ENCODE peak calls at places on chromosomes 1 and 21, in seven cellular contexts. M is pancreas; E is CD8-positive, alpha-beta memory T cell; P is OCI-LY7; F is body of pancreas; V is stomach; Q is lower lobe of right lung. Z is an unnamed sample.

GRCh38 chr1:109821221-109821669 is 57.5 kb upstream of the EPS8L3 start:
- DNase-seq in M (no peak), E (no peak), P (no peak), F (no peak), V (no peak), Q (peak; percentile 84), Z (no peak)

GRCh38 chr1:233719626-233720334 is 105.9 kb downstream of the KCNK1 start:
- DNase-seq in M (no peak), E (no peak), P (no peak), F (no peak), V (no peak), Q (no peak), Z (peak; percentile 8)

GRCh38 chr1:107867892-107868291 is 97.1 kb downstream of the VAV3 start:
- DNase-seq in M (no peak), E (no peak), P (no peak), F (no peak), V (no peak), Q (no peak), Z (no peak)

GRCh38 chr1:172882791-172883386 is 167.9 kb downstream of the TNFSF18 start:
- DNase-seq in M (no peak), E (no peak), P (no peak), F (no peak), V (no peak), Q (no peak), Z (no peak)

GRCh38 chr1:70764747-70765146 is 282.9 kb downstream of the PTGER3 start:
- DNase-seq in M (no peak), E (no peak), P (no peak), F (no peak), V (no peak), Q (no peak), Z (no peak)

GRCh38 chr1:162342452-162342983 is 34.1 kb downstream of the SPATA46 start:
- DNase-seq in M (no peak), E (no peak), P (no peak), F (no peak), V (no peak), Q (no peak), Z (no peak)

GRCh38 chr1:243433737-243434370 is 178.0 kb downstream of the SDCCAG8 start:
- DNase-seq in M (no peak), E (no peak), P (no peak), F (no peak), V (no peak), Q (no peak), Z (no peak)

GRCh38 chr1:225493591-225494246 is 65.9 kb upstream of the LBR start:
- DNase-seq in M (no peak), E (no peak), P (no peak), F (no peak), V (no peak), Q (no peak), Z (no peak)

GRCh38 chr1:165383067-165383466 is 26.6 kb upstream of the LMX1A start:
- DNase-seq in M (peak; percentile 30), E (no peak), P (no peak), F (peak; percentile 26), V (no peak), Q (no peak), Z (no peak)

GRCh38 chr1:9228589-9228988 is 6.0 kb upstream of the H6PD start:
- DNase-seq in M (no peak), E (no peak), P (no peak), F (no peak), V (no peak), Q (no peak), Z (no peak)

GRCh38 chr1:112542206-112542973 is 33.6 kb downstream of the WNT2B start:
- DNase-seq in M (no peak), E (no peak), P (no peak), F (no peak), V (no peak), Q (no peak), Z (peak; percentile 18)

GRCh38 chr1:235952950-235953615 is 86.4 kb upstream of the LYST start:
- DNase-seq in M (no peak), E (no peak), P (no peak), F (no peak), V (no peak), Q (no peak), Z (no peak)

GRCh38 chr1:185556551-185556950 is 177.6 kb upstream of the HMCN1 start:
- DNase-seq in M (no peak), E (no peak), P (no peak), F (no peak), V (no peak), Q (no peak), Z (no peak)

GRCh38 chr1:109112652-109113285 is 1.1 kb upstream of the ELAPOR1 start:
- DNase-seq in M (peak; percentile 91), E (peak; percentile 87), P (peak; percentile 83), F (peak; percentile 90), V (peak; percentile 95), Q (peak; percentile 96), Z (peak; percentile 87)

DNA sequence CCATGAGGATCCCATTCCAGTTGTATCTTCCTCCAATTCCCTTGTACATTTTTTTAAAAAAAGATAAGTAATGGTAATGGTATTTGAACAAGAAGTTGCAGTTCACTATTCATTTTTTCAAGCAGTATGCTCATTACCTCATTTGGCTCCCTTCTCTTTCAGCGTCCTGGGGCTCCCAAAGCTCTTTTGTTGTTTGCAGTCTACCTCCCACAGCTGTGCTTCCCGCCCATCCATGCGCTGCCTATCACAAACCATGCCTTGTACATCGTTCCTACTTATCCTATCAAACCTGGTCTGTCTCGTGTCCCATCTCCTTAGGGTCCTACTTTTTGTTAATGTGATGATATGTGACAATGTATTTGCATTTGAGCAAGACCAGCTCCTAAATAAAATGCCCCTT is 59.6 kb upstream of the PLXNA2 start:
- DNase-seq in M (no peak), E (no peak), P (no peak), F (no peak), V (no peak), Q (no peak), Z (no peak)
- H3K27ac ChIP-seq in M (no peak overlapping the region), E (no peak overlapping the region), P (no peak overlapping the region), F (no peak overlapping the region), V (no peak overlapping the region), Q (no peak overlapping the region), Z (no peak overlapping the region)

GRCh38 chr21:41907496-41908258 is 28.5 kb upstream of the PRDM15 start:
- DNase-seq in M (no peak), E (no peak), P (no peak), F (no peak), V (no peak), Q (no peak), Z (no peak)

GRCh38 chr21:41903559-41904351 is 24.6 kb upstream of the PRDM15 start:
- DNase-seq in M (no peak), E (no peak), P (no peak), F (no peak), V (no peak), Q (no peak), Z (no peak)

GRCh38 chr21:41913230-41913629 is 34.1 kb upstream of the PRDM15 start:
- DNase-seq in M (no peak), E (no peak), P (no peak), F (no peak), V (no peak), Q (no peak), Z (no peak)

GRCh38 chr21:41906770-41907169 is 27.6 kb upstream of the PRDM15 start:
- DNase-seq in M (no peak), E (no peak), P (no peak), F (no peak), V (no peak), Q (no peak), Z (no peak)

GRCh38 chr21:41908829-41909228 is 29.7 kb upstream of the PRDM15 start:
- DNase-seq in M (no peak), E (no peak), P (no peak), F (no peak), V (no peak), Q (no peak), Z (no peak)
- H3K9me3 ChIP-seq in M (no peaks in the 10 kb centered on the region), E (no peaks in the 10 kb centered on the region), P (no peaks in the 10 kb centered on the region), F (no peaks in the 10 kb centered on the region), V (no peaks in the 10 kb centered on the region), Q (no peaks in the 10 kb centered on the region), Z (no peaks in the 10 kb centered on the region)

DNA sequence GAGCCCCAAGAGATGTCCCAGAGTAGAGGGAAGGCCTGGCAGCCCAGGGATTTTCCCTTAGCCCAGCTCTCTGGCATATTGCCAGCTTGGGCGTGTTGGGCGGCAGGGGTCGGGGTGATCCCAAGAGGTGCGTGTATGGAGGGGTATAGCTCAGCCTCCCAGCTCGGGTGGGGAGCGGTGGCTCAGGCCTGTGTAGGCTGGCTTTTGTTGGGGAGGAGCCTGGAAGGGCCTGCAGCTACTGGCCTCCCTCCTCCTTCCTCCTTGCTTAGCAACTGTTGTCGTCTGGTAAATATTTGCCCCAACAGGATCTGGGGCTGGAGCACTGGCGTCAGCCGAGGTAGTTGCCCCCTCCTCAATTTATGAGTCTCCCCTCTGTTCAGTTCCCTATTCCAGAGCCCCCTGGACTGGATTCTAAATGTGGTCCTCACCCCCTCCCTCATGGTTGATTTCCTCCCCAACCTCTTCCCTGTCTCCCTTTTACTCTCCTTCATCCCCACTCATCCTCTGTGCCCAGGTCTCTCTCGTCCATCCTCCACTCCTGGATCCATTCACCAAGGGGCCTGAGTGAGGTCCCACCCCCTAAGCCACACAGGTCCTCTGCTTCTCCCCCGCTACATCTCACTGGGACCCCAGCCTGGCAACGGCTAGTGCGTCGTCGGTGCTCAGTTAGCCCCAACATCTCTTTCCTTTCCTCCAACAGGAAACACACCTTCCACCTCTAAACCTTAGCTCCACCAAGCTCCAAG is 10.3 kb upstream of the LMNA start:
- DNase-seq in M (peak; percentile 63), E (peak; percentile 60), P (no peak), F (peak; percentile 78), V (peak; percentile 70), Q (peak; percentile 85), Z (peak; percentile 69)
- H3K4me3 ChIP-seq in M (no peak overlapping the region), E (no peak overlapping the region), P (no peak overlapping the region), F (no peak overlapping the region), V (no peak overlapping the region), Q (no peak overlapping the region), Z (no peak overlapping the region)

GRCh38 chr1:85320371-85321131 is 44.1 kb upstream of the BCL10 start:
- DNase-seq in M (no peak), E (no peak), P (no peak), F (no peak), V (no peak), Q (no peak), Z (no peak)
- H3K27ac ChIP-seq in M (no peak overlapping the region), E (no peak overlapping the region), P (no peak overlapping the region), F (no peak overlapping the region), V (no peak overlapping the region), Q (no peak overlapping the region), Z (peak overlapping the region; percentile 18)

GRCh38 chr21:37396855-37397254 is 30.3 kb downstream of the DYRK1A start:
- DNase-seq in M (no peak), E (no peak), P (no peak), F (no peak), V (no peak), Q (no peak), Z (no peak)
- H3K9me3 ChIP-seq in M (no peaks in the 10 kb centered on the region), E (no peaks in the 10 kb centered on the region), P (peaks cover 16% of the 10 kb centered on the region), F (no peaks in the 10 kb centered on the region), V (no peaks in the 10 kb centered on the region), Q (peaks cover 3% of the 10 kb centered on the region), Z (no peaks in the 10 kb centered on the region)

Z was measured in small intestine.